ENCODE peak calls at places on chromosomes 11 and 22, in six cellular contexts. P, J, I, L, Y and F are unnamed samples.

GRCh38 chr11:102760355-102761035 is 19.9 kb downstream of the MMP10 start:
- DNase-seq in P (no peak), J (peak), I (no peak), L (no peak), Y (peak), F (no peak)

GRCh38 chr11:27514558-27514957 is 8.0 kb upstream of the LIN7C start:
- DNase-seq in P (no peak), J (no peak), I (no peak), L (no peak), Y (peak), F (peak)

GRCh38 chr11:35246725-35247124 is 107.8 kb downstream of the CD44 start:
- DNase-seq in P (no peak), J (no peak), I (no peak), L (no peak), Y (no peak), F (no peak)

GRCh38 chr22:21761086-21761485 is 25.5 kb upstream of the YPEL1 start:
- DNase-seq in P (no peak), J (no peak), I (no peak), L (no peak), Y (peak), F (no peak)

GRCh38 chr11:65505434-65506315 is 6.8 kb downstream of the MALAT1 start:
- DNase-seq in P (no peak), J (no peak), I (no peak), L (no peak), Y (peak), F (no peak)

GRCh38 chr11:76592961-76593360 is 77.6 kb downstream of the LRRC32 start:
- DNase-seq in P (no peak), J (no peak), I (no peak), L (no peak), Y (no peak), F (no peak)

GRCh38 chr11:13120691-13121090 is 111.6 kb downstream of the RASSF10 start:
- DNase-seq in P (no peak), J (peak), I (no peak), L (no peak), Y (peak), F (no peak)

GRCh38 chr11:112297248-112297866 is 36.7 kb upstream of the PLET1 start:
- DNase-seq in P (no peak), J (no peak), I (no peak), L (peak), Y (no peak), F (no peak)

GRCh38 chr11:119594639-119595249 is 134.3 kb downstream of the NECTIN1 start:
- DNase-seq in P (no peak), J (no peak), I (no peak), L (no peak), Y (peak), F (no peak)

GRCh38 chr22:24768537-24769374 is 5.8 kb downstream of the PIWIL3 start:
- DNase-seq in P (no peak), J (peak), I (peak), L (peak), Y (peak), F (peak)

GRCh38 chr11:134272381-134273316 is 3.5 kb upstream of the GLB1L3 start:
- DNase-seq in P (no peak), J (no peak), I (peak), L (no peak), Y (peak), F (peak)

GRCh38 chr11:101510608-101511007 is 73.2 kb downstream of the TRPC6 start:
- DNase-seq in P (no peak), J (no peak), I (no peak), L (no peak), Y (no peak), F (no peak)

GRCh38 chr11:120337133-120337895 is 1.1 kb downstream of the ARHGEF12 start:
- DNase-seq in P (no peak), J (no peak), I (no peak), L (no peak), Y (peak), F (peak)

GRCh38 chr11:35944503-35945136 is 758 bp downstream of the LDLRAD3 start:
- DNase-seq in P (peak), J (no peak), I (no peak), L (no peak), Y (peak), F (peak)

GRCh38 chr22:31081963-31082605 is 966 bp downstream of the SMTN start:
- DNase-seq in P (no peak), J (no peak), I (no peak), L (no peak), Y (no peak), F (peak)

GRCh38 chr11:77155556-77156130 is 27.6 kb downstream of the MYO7A start:
- DNase-seq in P (peak), J (no peak), I (no peak), L (no peak), Y (no peak), F (no peak)

GRCh38 chr11:68036141-68036716 is 2.6 kb upstream of the TCIRG1 start:
- DNase-seq in P (peak), J (no peak), I (no peak), L (no peak), Y (no peak), F (no peak)

GRCh38 chr11:33463059-33463458 is 205.9 kb downstream of the HIPK3 start:
- DNase-seq in P (no peak), J (no peak), I (no peak), L (no peak), Y (peak), F (no peak)

GRCh38 chr22:49783036-49783746 is 44.5 kb downstream of the BRD1 start:
- DNase-seq in P (peak), J (no peak), I (no peak), L (no peak), Y (no peak), F (no peak)

GRCh38 chr11:65579291-65579690 is 3.4 kb downstream of the EHBP1L1 start:
- DNase-seq in P (no peak), J (no peak), I (no peak), L (no peak), Y (no peak), F (no peak)

GRCh38 chr11:12838463-12839120 is 164.4 kb downstream of the TEAD1 start:
- DNase-seq in P (no peak), J (no peak), I (no peak), L (no peak), Y (peak), F (no peak)

GRCh38 chr22:43279867-43280519 is 63.2 kb downstream of the SCUBE1 start:
- DNase-seq in P (no peak), J (no peak), I (no peak), L (no peak), Y (no peak), F (no peak)

GRCh38 chr11:84564180-84564866 is 1062.8 kb downstream of the DLG2 start:
- DNase-seq in P (no peak), J (peak), I (no peak), L (no peak), Y (peak), F (peak)

GRCh38 chr11:14409891-14410290 is 50.9 kb upstream of the RRAS2 start:
- DNase-seq in P (no peak), J (no peak), I (no peak), L (no peak), Y (no peak), F (no peak)

GRCh38 chr11:123314972-123315371 is 115.1 kb upstream of the GRAMD1B start:
- DNase-seq in P (no peak), J (no peak), I (no peak), L (no peak), Y (no peak), F (no peak)

GRCh38 chr11:40797981-40798380 is 661.5 kb downstream of the LRRC4C start:
- DNase-seq in P (no peak), J (peak), I (no peak), L (no peak), Y (no peak), F (no peak)

GRCh38 chr22:50398698-50399648 is 55.8 kb downstream of the PPP6R2 start:
- DNase-seq in P (peak), J (no peak), I (no peak), L (no peak), Y (no peak), F (peak)

GRCh38 chr11:12147827-12148226 is 37.4 kb downstream of the MICAL2 start:
- DNase-seq in P (no peak), J (no peak), I (no peak), L (no peak), Y (no peak), F (no peak)

GRCh38 chr11:117657801-117658200 is 139.2 kb downstream of the DSCAML1 start:
- DNase-seq in P (no peak), J (no peak), I (no peak), L (no peak), Y (no peak), F (no peak)

GRCh38 chr11:129814244-129814992 is 1.2 kb upstream of the TMEM45B start:
- DNase-seq in P (no peak), J (no peak), I (no peak), L (peak), Y (no peak), F (no peak)